ENCODE peak calls at places on chromosomes 12 and 14, in eight cellular contexts. Z is A549, S is body of pancreas, G is stomach, Y is breast epithelium, P is spleen, V is uterus, A is upper lobe of left lung. B is an unnamed sample.

GRCh38 chr12:79156846-79157463 is 292.4 kb downstream of the SYT1 start:
- DNase-seq in Z (no peak), S (no peak), G (no peak), Y (no peak), P (no peak), V (no peak), A (no peak), B (no peak)

GRCh38 chr12:76810690-76811434 is 46.9 kb downstream of the ZDHHC17 start:
- DNase-seq in Z (no peak), S (no peak), G (no peak), Y (no peak), P (no peak), V (no peak), A (no peak), B (no peak)

GRCh38 chr12:101743724-101744472 is 4.6 kb upstream of the SYCP3 start:
- DNase-seq in Z (no peak), S (no peak), G (no peak), Y (no peak), P (peak; percentile 88), V (no peak), A (no peak), B (peak; percentile 36)

GRCh38 chr12:91264178-91264577 is 81.6 kb upstream of the DCN start:
- DNase-seq in Z (no peak), S (no peak), G (no peak), Y (no peak), P (no peak), V (no peak), A (no peak), B (no peak)

GRCh38 chr12:74903522-74903921 is 306.1 kb downstream of the KCNC2 start:
- DNase-seq in Z (peak; percentile 42), S (no peak), G (no peak), Y (no peak), P (no peak), V (no peak), A (no peak), B (no peak)

GRCh38 chr12:176321-177181 is 37.4 kb downstream of the SLC6A12 start:
- DNase-seq in Z (peak; percentile 36), S (no peak), G (peak; percentile 56), Y (no peak), P (no peak), V (no peak), A (no peak), B (peak; percentile 60)

GRCh38 chr12:102116392-102116791 is 3.5 kb downstream of the NUP37 start:
- DNase-seq in Z (no peak), S (no peak), G (no peak), Y (no peak), P (no peak), V (no peak), A (no peak), B (no peak)

GRCh38 chr12:77855548-77855947 is 24.9 kb downstream of the NAV3 start:
- DNase-seq in Z (no peak), S (no peak), G (no peak), Y (no peak), P (no peak), V (no peak), A (no peak), B (peak; percentile 15)

DNA sequence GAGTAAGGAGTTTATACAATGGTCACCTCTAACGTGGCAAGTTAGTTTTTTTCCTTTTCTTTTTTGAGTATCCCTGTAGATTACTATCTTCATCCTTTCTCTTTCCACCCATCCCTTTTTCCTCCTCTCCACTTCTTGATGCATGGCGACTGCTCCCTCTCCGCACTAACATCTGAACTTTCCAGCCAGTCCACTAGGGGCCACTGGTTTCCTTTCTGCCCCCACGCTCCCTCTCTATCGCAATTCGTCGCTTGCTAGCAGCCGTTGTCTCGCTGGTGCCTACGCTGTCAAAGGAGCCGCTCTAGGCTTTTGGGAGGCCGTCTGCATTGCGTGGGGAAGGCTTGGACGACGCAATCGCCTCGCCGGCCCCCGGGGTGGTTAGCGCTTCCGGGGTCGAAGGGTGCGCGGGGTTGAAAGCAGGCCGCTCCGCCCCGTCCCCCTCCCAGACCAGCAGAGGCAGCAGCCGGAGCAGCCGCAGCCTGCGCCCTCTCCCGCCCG is at the start of gene PCBP2:
- DNase-seq in Z (peak; percentile 100), S (peak; percentile 98), G (peak; percentile 97), Y (peak; percentile 98), P (peak; percentile 100), V (peak; percentile 98), A (peak; percentile 98), B (peak; percentile 99)
- TF ChIP-seq POLR2A in Z (peak; percentile 72), S (peak; percentile 85), G (no peak), Y (no peak), P (peak; percentile 47), V (peak; percentile 78), A (no peak), B (peak; percentile 45)

GRCh38 chr14:87990687-87991086 is 2.3 kb downstream of the GALC start:
- DNase-seq in Z (no peak), S (no peak), G (no peak), Y (no peak), P (no peak), V (no peak), A (no peak), B (no peak)

GRCh38 chr14:87994974-87995373 is 2.0 kb upstream of the GALC start:
- DNase-seq in Z (no peak), S (no peak), G (no peak), Y (no peak), P (no peak), V (no peak), A (no peak), B (no peak)

GRCh38 chr14:87992349-87992719 is 648 bp downstream of the GALC start:
- DNase-seq in Z (peak; percentile 3), S (no peak), G (no peak), Y (no peak), P (no peak), V (peak; percentile 19), A (no peak), B (peak; percentile 60)

GRCh38 chr14:87993485-87993809 is 465 bp upstream of the GALC start:
- DNase-seq in Z (no peak), S (no peak), G (no peak), Y (no peak), P (no peak), V (no peak), A (no peak), B (no peak)

DNA sequence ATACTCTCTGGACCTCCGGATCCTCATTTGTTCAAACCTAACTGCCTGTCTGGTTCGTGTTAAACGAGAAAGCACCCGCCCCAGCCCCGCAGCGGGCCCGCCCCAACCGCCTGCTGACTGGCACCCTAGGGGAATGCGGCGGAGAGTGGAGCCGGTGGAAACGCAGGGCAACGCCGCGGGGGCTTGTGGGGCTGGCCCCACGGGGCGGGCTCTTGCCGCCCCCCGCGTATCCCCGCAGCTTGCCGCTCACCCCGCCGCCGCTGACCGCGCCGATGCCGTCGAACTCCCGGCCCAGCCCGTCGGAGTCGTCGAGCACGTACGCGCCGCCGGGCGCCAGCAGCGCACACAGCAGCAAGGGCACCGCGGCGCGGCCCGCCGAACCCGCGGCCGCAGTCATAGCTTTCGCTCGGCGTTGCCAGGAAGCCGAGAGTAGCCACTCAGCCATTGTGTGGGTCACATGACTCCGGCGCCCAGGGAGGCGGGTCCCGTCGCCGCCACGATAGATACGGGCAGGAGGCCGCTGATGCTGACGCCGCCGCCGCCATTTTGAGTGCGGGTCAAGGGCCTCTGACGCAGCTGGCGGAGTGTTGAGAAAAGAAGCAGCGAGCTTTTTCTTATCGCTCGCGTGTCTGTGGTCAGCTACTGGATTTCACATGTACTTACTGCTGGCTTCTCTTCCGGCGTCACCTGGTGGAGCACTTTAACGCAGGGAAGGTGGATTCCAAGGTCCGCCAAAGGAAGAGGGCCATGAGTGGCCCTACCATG is at the start of gene GALC:
- DNase-seq in Z (peak; percentile 90), S (peak; percentile 93), G (peak; percentile 96), Y (peak; percentile 92), P (peak; percentile 100), V (peak; percentile 94), A (peak; percentile 99), B (peak; percentile 98)
- TF ChIP-seq POLR2A in Z (peak; percentile 65), S (peak; percentile 62), G (no peak), Y (no peak), P (no peak), V (peak; percentile 62), A (no peak), B (peak; percentile 63)

GRCh38 chr12:11657511-11657910 is 8.0 kb downstream of the ETV6 start:
- DNase-seq in Z (no peak), S (no peak), G (no peak), Y (no peak), P (no peak), V (no peak), A (no peak), B (no peak)

GRCh38 chr12:11656550-11656949 is 7.1 kb downstream of the ETV6 start:
- DNase-seq in Z (no peak), S (no peak), G (no peak), Y (peak; percentile 77), P (no peak), V (no peak), A (no peak), B (no peak)

GRCh38 chr12:11661491-11662085 is 12.1 kb downstream of the ETV6 start:
- DNase-seq in Z (no peak), S (peak; percentile 34), G (peak; percentile 67), Y (peak; percentile 78), P (no peak), V (no peak), A (no peak), B (no peak)

GRCh38 chr12:11660624-11661023 is 11.2 kb downstream of the ETV6 start:
- DNase-seq in Z (no peak), S (no peak), G (no peak), Y (no peak), P (no peak), V (no peak), A (no peak), B (no peak)

DNA sequence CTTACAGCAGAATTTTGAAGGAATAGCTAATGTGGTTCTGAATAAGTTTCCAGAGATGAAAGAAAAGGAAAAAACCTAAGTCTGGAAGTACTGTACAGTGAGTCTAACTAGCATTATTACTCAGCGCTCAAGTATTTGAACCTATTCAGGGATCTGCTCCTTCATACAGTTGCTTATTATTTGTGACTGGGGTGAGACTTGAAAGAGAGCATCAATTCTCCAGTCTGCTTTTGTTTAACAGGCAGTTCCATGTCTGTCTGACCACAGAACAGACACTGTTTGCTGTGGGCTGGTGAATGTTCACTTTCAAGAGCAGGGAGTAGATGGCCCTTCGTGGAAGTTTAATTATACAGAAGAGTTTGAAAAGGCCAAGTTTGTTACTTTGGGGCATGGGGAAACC is 9.3 kb downstream of the ETV6 start:
- DNase-seq in Z (no peak), S (no peak), G (no peak), Y (no peak), P (no peak), V (no peak), A (no peak), B (no peak)
- TF ChIP-seq POLR2A in Z (no peak), S (no peak), G (no peak), Y (no peak), P (no peak), V (no peak), A (no peak), B (no peak)

GRCh38 chr12:46210835-46211439 is 57.9 kb downstream of the SLC38A1 start:
- DNase-seq in Z (no peak), S (no peak), G (no peak), Y (no peak), P (no peak), V (no peak), A (no peak), B (no peak)

GRCh38 chr12:46209165-46209564 is 59.7 kb downstream of the SLC38A1 start:
- DNase-seq in Z (no peak), S (no peak), G (no peak), Y (no peak), P (no peak), V (no peak), A (no peak), B (no peak)

GRCh38 chr12:46208370-46208769 is 60.5 kb downstream of the SLC38A1 start:
- DNase-seq in Z (no peak), S (no peak), G (no peak), Y (no peak), P (no peak), V (no peak), A (no peak), B (no peak)

GRCh38 chr12:46212108-46212982 is 56.5 kb downstream of the SLC38A1 start:
- DNase-seq in Z (no peak), S (no peak), G (no peak), Y (no peak), P (no peak), V (no peak), A (no peak), B (no peak)

GRCh38 chr12:46209914-46210834 is 58.7 kb downstream of the SLC38A1 start:
- DNase-seq in Z (no peak), S (peak; percentile 84), G (peak; percentile 63), Y (peak; percentile 87), P (peak; percentile 89), V (peak; percentile 49), A (no peak), B (no peak)
- TF ChIP-seq POLR2A in Z (no peak), S (peak; percentile 53), G (no peak), Y (no peak), P (no peak), V (no peak), A (no peak), B (no peak)

B was measured in adrenal gland.